ENCODE peak calls at places on chromosomes 6 and 20, in four cellular contexts. A is K562, D is H1, M is HepG2. I is an unnamed sample.

GRCh38 chr6:13653296-13653695 is 38.2 kb downstream of the NOL7 start:
- DNase-seq in A (peak; percentile 43), D (no peak), M (no peak), I (no peak)

GRCh38 chr20:63557481-63557891 is 3.5 kb downstream of the FNDC11 start:
- DNase-seq in A (no peak), D (no peak), M (no peak), I (no peak)

GRCh38 chr20:41345729-41346067 is 5.1 kb downstream of the LPIN3 start:
- DNase-seq in A (no peak), D (no peak), M (no peak), I (no peak)

GRCh38 chr20:19802492-19803158 is 44.6 kb downstream of the RIN2 start:
- DNase-seq in A (no peak), D (no peak), M (peak; percentile 75), I (no peak)

GRCh38 chr6:14499804-14500203 is 382.2 kb downstream of the CD83 start:
- DNase-seq in A (no peak), D (no peak), M (no peak), I (no peak)

GRCh38 chr20:50264534-50265145 is 74.0 kb downstream of the CEBPB start:
- DNase-seq in A (no peak), D (no peak), M (no peak), I (no peak)

GRCh38 chr20:3068986-3069900 is 2.2 kb upstream of the OXT start:
- DNase-seq in A (no peak), D (no peak), M (peak; percentile 55), I (no peak)

GRCh38 chr6:116398366-116399005 is 27.7 kb downstream of the DSE start:
- DNase-seq in A (no peak), D (no peak), M (no peak), I (no peak)

GRCh38 chr6:79426625-79427278 is 110.5 kb downstream of the LCA5 start:
- DNase-seq in A (no peak), D (no peak), M (no peak), I (no peak)

GRCh38 chr6:158607411-158608170 is 37.0 kb downstream of the DYNLT1 start:
- DNase-seq in A (no peak), D (no peak), M (no peak), I (no peak)

GRCh38 chr20:17868146-17868545 is 100.4 kb downstream of the SNX5 start:
- DNase-seq in A (no peak), D (no peak), M (no peak), I (no peak)

GRCh38 chr6:138594042-138594636 is 94.8 kb upstream of the NHSL1 start:
- DNase-seq in A (no peak), D (no peak), M (no peak), I (no peak)

GRCh38 chr20:46111028-46111835 is 6.9 kb upstream of the CD40 start:
- DNase-seq in A (no peak), D (no peak), M (no peak), I (peak; percentile 75)

GRCh38 chr6:142761756-142762155 is 183.2 kb downstream of the HIVEP2 start:
- DNase-seq in A (no peak), D (no peak), M (no peak), I (no peak)

GRCh38 chr6:113858605-113859348 is 1.6 kb downstream of the MARCKS start:
- DNase-seq in A (peak; percentile 88), D (peak; percentile 89), M (peak; percentile 89), I (peak; percentile 87)

GRCh38 chr20:1734269-1734858 is 76.8 kb upstream of the SIRPG start:
- DNase-seq in A (no peak), D (no peak), M (peak; percentile 23), I (no peak)

GRCh38 chr6:167255918-167256553 is 35.1 kb upstream of the UNC93A start:
- DNase-seq in A (no peak), D (no peak), M (no peak), I (no peak)

GRCh38 chr6:157652601-157653363 is 170.3 kb upstream of the SNX9 start:
- DNase-seq in A (no peak), D (no peak), M (no peak), I (no peak)

GRCh38 chr6:105374010-105374420 is 28.9 kb downstream of the PREP start:
- DNase-seq in A (no peak), D (no peak), M (peak; percentile 87), I (no peak)

GRCh38 chr20:38872491-38873049 is 53.6 kb upstream of the FAM83D start:
- DNase-seq in A (no peak), D (no peak), M (no peak), I (no peak)

GRCh38 chr20:44805991-44806729 is 4.2 kb downstream of the RIMS4 start:
- DNase-seq in A (peak; percentile 24), D (no peak), M (no peak), I (no peak)

GRCh38 chr6:170081556-170081955 is 209.3 kb downstream of the DLL1 start:
- DNase-seq in A (no peak), D (no peak), M (no peak), I (no peak)

GRCh38 chr6:21952367-21952766 is 344.5 kb downstream of the PRL start:
- DNase-seq in A (no peak), D (no peak), M (no peak), I (no peak)
- H3K4me1 ChIP-seq in A (peaks cover 13% of the 10 kb centered on the region), D (peaks cover 9% of the 10 kb centered on the region), M (peaks cover 33% of the 10 kb centered on the region), I (peaks cover 11% of the 10 kb centered on the region)

GRCh38 chr20:57701651-57702050 is 8.2 kb downstream of the PMEPA1 start:
- DNase-seq in A (no peak), D (no peak), M (no peak), I (no peak)

GRCh38 chr20:57703013-57703412 is 6.8 kb downstream of the PMEPA1 start:
- DNase-seq in A (no peak), D (no peak), M (no peak), I (no peak)

GRCh38 chr20:57702521-57702920 is 7.3 kb downstream of the PMEPA1 start:
- DNase-seq in A (no peak), D (no peak), M (no peak), I (no peak)

GRCh38 chr20:57701090-57701489 is 8.7 kb downstream of the PMEPA1 start:
- DNase-seq in A (no peak), D (no peak), M (no peak), I (no peak)

DNA sequence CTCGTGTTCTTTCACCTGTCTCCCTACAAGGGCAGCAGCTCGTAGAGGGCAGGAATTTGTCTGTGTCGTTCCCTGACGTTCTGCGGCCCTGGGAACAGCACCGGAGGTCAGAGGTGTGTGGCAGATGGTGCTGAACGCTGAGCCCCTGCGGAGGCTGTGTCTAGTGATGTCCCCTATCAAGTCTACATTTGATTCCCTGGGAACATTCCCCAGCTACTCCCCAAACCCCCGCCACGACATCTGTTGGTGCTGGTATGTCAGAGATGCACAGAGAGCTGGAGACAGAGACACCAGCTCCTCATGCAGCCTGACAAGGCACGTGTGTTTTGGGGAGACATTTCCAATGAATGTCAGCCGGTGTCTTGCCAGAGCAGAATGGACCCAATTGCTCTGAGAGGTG is 7.7 kb downstream of the PMEPA1 start:
- DNase-seq in A (no peak), D (no peak), M (no peak), I (no peak)
- TF ChIP-seq BRCA1 in A (no peak), D (no peak), M (no peak), I (no peak)

GRCh38 chr6:137229075-137229759 is 10.0 kb upstream of the IFNGR1 start:
- DNase-seq in A (no peak), D (no peak), M (no peak), I (no peak)
- H3K4me1 ChIP-seq in A (peaks cover 6% of the 10 kb centered on the region), D (no peaks in the 10 kb centered on the region), M (peaks cover 24% of the 10 kb centered on the region), I (peaks cover 90% of the 10 kb centered on the region)

GRCh38 chr6:12103158-12103557 is 91.0 kb downstream of the HIVEP1 start:
- DNase-seq in A (peak; percentile 63), D (no peak), M (no peak), I (no peak)
- TF ChIP-seq BRCA1 in A (no peak), D (no peak), M (no peak), I (no peak)

GRCh38 chr6:6315660-6316059 is 4.8 kb downstream of the F13A1 start:
- DNase-seq in A (peak; percentile 40), D (no peak), M (peak; percentile 27), I (no peak)

GRCh38 chr6:6319947-6320811 is at the start of gene F13A1:
- DNase-seq in A (no peak), D (no peak), M (no peak), I (no peak)

GRCh38 chr6:6317386-6317785 is 3.1 kb downstream of the F13A1 start:
- DNase-seq in A (no peak), D (no peak), M (no peak), I (no peak)

GRCh38 chr6:6320901-6321300 is 439 bp upstream of the F13A1 start:
- DNase-seq in A (no peak), D (no peak), M (no peak), I (no peak)

GRCh38 chr6:6317825-6318733 is 2.4 kb downstream of the F13A1 start:
- DNase-seq in A (no peak), D (no peak), M (no peak), I (no peak)
- H3K4me1 ChIP-seq in A (peaks cover 3% of the 10 kb centered on the region), D (peaks cover 4% of the 10 kb centered on the region), M (no peaks in the 10 kb centered on the region), I (peaks cover 15% of the 10 kb centered on the region)

I was measured in GM12878.